ENCODE peak calls at places on chromosomes 12 and 14, in six cellular contexts. Y, L, V, S, N and H are unnamed samples.

GRCh38 chr12:93918900-93919299 is 229.5 kb upstream of the PLXNC1 start:
- DNase-seq in V (no peak), L (no peak), Y (no peak), N (no peak), S (no peak), H (no peak)

GRCh38 chr12:943051-943450 is 6.4 kb downstream of the RAD52 start:
- DNase-seq in V (no peak), Y (no peak), L (no peak), S (no peak), N (no peak), H (no peak)

GRCh38 chr14:94748667-94749347 is 21.1 kb downstream of the GSC start:
- DNase-seq in S (peak; percentile 55), N (peak; percentile 56), V (peak; percentile 62), L (no peak), Y (no peak), H (peak; percentile 72)

GRCh38 chr14:94117856-94118255 is 7.3 kb downstream of the IFI27 start:
- DNase-seq in N (no peak), S (no peak), Y (no peak), L (no peak), V (no peak), H (no peak)

GRCh38 chr12:10909462-10909861 is at the start of gene TAS2R13:
- DNase-seq in N (no peak), L (no peak), S (no peak), Y (no peak), V (no peak), H (no peak)

GRCh38 chr14:67457782-67458181 is 30.7 kb downstream of the TMEM229B start:
- DNase-seq in Y (no peak), S (peak; percentile 34), N (no peak), L (no peak), V (no peak), H (no peak)

GRCh38 chr12:112230136-112230535 is 104.8 kb downstream of the TRAFD1 start:
- DNase-seq in V (no peak), N (no peak), L (no peak), Y (no peak), S (no peak), H (no peak)

GRCh38 chr12:74415633-74416032 is 122.0 kb upstream of the ATXN7L3B start:
- DNase-seq in L (no peak), Y (no peak), S (no peak), V (peak; percentile 62), N (peak; percentile 15), H (peak; percentile 34)

GRCh38 chr12:26704684-26705475 is 128.1 kb downstream of the ITPR2 start:
- DNase-seq in S (no peak), N (no peak), L (peak; percentile 41), V (peak; percentile 14), Y (no peak), H (no peak)

GRCh38 chr12:121668750-121669524 is 517 bp downstream of the MORN3 start:
- DNase-seq in L (no peak), V (peak; percentile 51), Y (peak; percentile 29), S (peak; percentile 85), N (peak; percentile 53), H (peak; percentile 77)

GRCh38 chr12:1927751-1928351 is 9.4 kb upstream of the CACNA2D4 start:
- DNase-seq in L (no peak), N (no peak), V (no peak), S (no peak), Y (no peak), H (no peak)

GRCh38 chr14:34596891-34597290 is 33.1 kb downstream of the SNX6 start:
- DNase-seq in Y (no peak), V (no peak), L (no peak), S (no peak), N (no peak), H (no peak)

GRCh38 chr12:99232324-99232723 is 415.2 kb upstream of the GARIN6 start:
- DNase-seq in Y (no peak), V (no peak), N (no peak), L (no peak), S (no peak), H (no peak)

GRCh38 chr12:113862570-113863454 is 103.3 kb downstream of the RBM19 start:
- DNase-seq in N (peak; percentile 87), V (peak; percentile 20), S (no peak), L (peak; percentile 25), Y (no peak), H (no peak)

GRCh38 chr12:122517877-122518276 is 8.9 kb downstream of the RSRC2 start:
- DNase-seq in L (peak; percentile 71), Y (no peak), N (peak; percentile 92), S (no peak), V (peak; percentile 53), H (no peak)

GRCh38 chr12:6471992-6472366 is 1.5 kb upstream of the VAMP1 start:
- DNase-seq in S (no peak), N (no peak), V (no peak), Y (no peak), L (no peak), H (no peak)

GRCh38 chr12:78864483-78865296 is at the start of gene SYT1:
- DNase-seq in N (peak; percentile 92), Y (no peak), S (peak; percentile 91), L (peak; percentile 54), V (peak; percentile 96), H (peak; percentile 93)

GRCh38 chr12:51917041-51917590 is 9.8 kb downstream of the ACVRL1 start:
- DNase-seq in L (no peak), Y (no peak), N (no peak), S (no peak), V (no peak), H (no peak)

GRCh38 chr14:69535230-69535848 is 39.3 kb downstream of the CCDC177 start:
- DNase-seq in N (peak; percentile 63), S (peak; percentile 71), Y (no peak), L (no peak), V (peak; percentile 58), H (peak; percentile 88)

GRCh38 chr14:77133718-77134338 is 7.8 kb downstream of the ZDHHC22 start:
- DNase-seq in V (peak; percentile 49), S (no peak), L (no peak), N (peak; percentile 74), Y (no peak), H (peak; percentile 49)

GRCh38 chr12:31600252-31600651 is 9.3 kb upstream of the DENND5B start:
- DNase-seq in L (no peak), Y (no peak), V (peak; percentile 45), N (no peak), S (no peak), H (no peak)